ENCODE peak calls at places on chromosomes 2 and 18, in seven cellular contexts. B is pancreas, G is OCI-LY7, J is tibial nerve, O is psoas muscle, N is cardiac muscle cell, A is heart left ventricle. R is an unnamed sample. For H3K36me3, the result is how much of the 10 kb centered on the place peaks cover.

GRCh38 chr2:46273919-46274318 is 23.3 kb upstream of the EPAS1 start:
- DNase-seq in B (no peak), G (no peak), J (no peak), O (no peak), N (no peak), A (no peak), R (no peak)

GRCh38 chr2:6866239-6866745 is 585 bp upstream of the CMPK2 start:
- DNase-seq in B (peak), G (peak), J (no peak), O (no peak), N (peak), A (no peak), R (no peak)

GRCh38 chr18:44093253-44093652 is 587.4 kb upstream of the SETBP1 start:
- DNase-seq in B (no peak), G (no peak), J (no peak), O (no peak), N (no peak), A (no peak), R (no peak)

GRCh38 chr2:8625399-8626283 is 56.2 kb upstream of the ID2 start:
- DNase-seq in B (no peak), G (no peak), J (no peak), O (no peak), N (no peak), A (no peak), R (no peak)

GRCh38 chr2:100967716-100968115 is 34.4 kb upstream of the RPL31 start:
- DNase-seq in B (no peak), G (no peak), J (no peak), O (no peak), N (no peak), A (no peak), R (no peak)

GRCh38 chr2:45258251-45258775 is 249.1 kb upstream of the SIX2 start:
- DNase-seq in B (no peak), G (peak), J (no peak), O (no peak), N (no peak), A (no peak), R (no peak)

GRCh38 chr2:121634354-121635307 is 14.6 kb downstream of the CLASP1 start:
- DNase-seq in B (no peak), G (no peak), J (no peak), O (no peak), N (no peak), A (no peak), R (no peak)

GRCh38 chr2:85326406-85326945 is 1.3 kb downstream of the TGOLN2 start:
- DNase-seq in B (no peak), G (peak), J (no peak), O (no peak), N (no peak), A (no peak), R (no peak)

GRCh38 chr2:136117391-136117841 is 533 bp downstream of the CXCR4 start:
- DNase-seq in B (peak), G (peak), J (no peak), O (peak), N (peak), A (peak), R (no peak)

GRCh38 chr2:626491-627339 is 50.5 kb downstream of the TMEM18 start:
- DNase-seq in B (no peak), G (no peak), J (no peak), O (no peak), N (no peak), A (no peak), R (no peak)

GRCh38 chr2:61634512-61634911 is 96.4 kb upstream of the XPO1 start:
- DNase-seq in B (no peak), G (no peak), J (no peak), O (no peak), N (no peak), A (no peak), R (no peak)

GRCh38 chr2:119439574-119440500 is 8.2 kb downstream of the TMEM37 start:
- DNase-seq in B (peak), G (no peak), J (no peak), O (no peak), N (no peak), A (no peak), R (no peak)

GRCh38 chr18:76979111-76979751 is 153.4 kb downstream of the MBP start:
- DNase-seq in B (no peak), G (no peak), J (no peak), O (no peak), N (no peak), A (no peak), R (no peak)

GRCh38 chr2:205904873-205905272 is 181.1 kb downstream of the INO80D start:
- DNase-seq in B (no peak), G (no peak), J (no peak), O (no peak), N (no peak), A (no peak), R (no peak)

GRCh38 chr18:61748024-61748423 is 144.8 kb downstream of the RNF152 start:
- DNase-seq in B (no peak), G (no peak), J (no peak), O (no peak), N (no peak), A (no peak), R (no peak)

GRCh38 chr18:50268022-50268747 is 1.9 kb upstream of the CFAP53 start:
- DNase-seq in B (peak), G (peak), J (peak), O (peak), N (peak), A (peak), R (no peak)

DNA sequence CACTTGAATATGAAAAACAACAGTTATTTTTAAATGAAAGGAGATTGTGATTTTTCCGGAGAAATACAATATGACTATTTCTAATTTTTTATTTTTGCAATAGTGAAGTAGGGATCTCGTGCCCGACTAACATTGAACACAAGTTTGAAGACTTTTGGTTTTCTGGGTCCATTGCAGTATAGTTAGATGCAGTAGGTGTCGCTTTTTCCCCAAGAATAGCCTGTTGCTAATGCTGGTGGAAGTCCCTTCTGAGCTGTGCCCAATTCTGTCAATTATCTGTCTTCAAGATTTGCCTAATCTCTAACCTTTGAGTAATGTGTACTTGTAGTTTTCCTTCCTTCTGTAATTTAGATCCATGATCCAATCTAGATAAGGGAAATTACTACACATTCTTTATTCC is 36.5 kb downstream of the SEMA4F start:
- DNase-seq in B (no peak), G (peak), J (no peak), O (no peak), N (peak), A (no peak), R (no peak)
- TF ChIP-seq CTCF in B (no peak), G (peak), J (no peak), O (peak), N (peak), A (peak), R (peak)

GRCh38 chr2:108611021-108611420 is 76.8 kb downstream of the LIMS1 start:
- DNase-seq in B (no peak), G (no peak), J (no peak), O (no peak), N (no peak), A (no peak), R (no peak)
- H3K4me3 ChIP-seq in B (no peak), G (peak), J (no peak), O (no peak), N (no peak), A (no peak), R (no peak)

GRCh38 chr18:31533236-31533635 is 35.3 kb downstream of the DSG2 start:
- DNase-seq in B (no peak), G (no peak), J (no peak), O (no peak), N (no peak), A (no peak), R (no peak)
- H3K36me3 ChIP-seq in B (under half), G (under half), J (under half), O (under half), N (under half), A (under half), R (half or more)

GRCh38 chr2:190587106-190587505 is 52.6 kb upstream of the NEMP2 start:
- DNase-seq in B (no peak), G (no peak), J (no peak), O (no peak), N (no peak), A (no peak), R (no peak)

GRCh38 chr2:190583507-190584337 is 49.2 kb upstream of the NEMP2 start:
- DNase-seq in B (no peak), G (no peak), J (peak), O (peak), N (no peak), A (peak), R (no peak)

GRCh38 chr2:190581997-190582396 is 47.5 kb upstream of the NEMP2 start:
- DNase-seq in B (no peak), G (no peak), J (no peak), O (no peak), N (no peak), A (no peak), R (no peak)

GRCh38 chr2:190582761-190583506 is 48.4 kb upstream of the NEMP2 start:
- DNase-seq in B (no peak), G (no peak), J (no peak), O (no peak), N (no peak), A (no peak), R (no peak)

GRCh38 chr2:190585000-190585678 is 50.6 kb upstream of the NEMP2 start:
- DNase-seq in B (no peak), G (no peak), J (no peak), O (no peak), N (no peak), A (peak), R (no peak)
- TF ChIP-seq CTCF in B (no peak), G (no peak), J (no peak), O (no peak), N (no peak), A (no peak), R (no peak)

GRCh38 chr2:96143848-96144480 is 1.3 kb downstream of the DUSP2 start:
- DNase-seq in B (peak), G (peak), J (no peak), O (peak), N (no peak), A (peak), R (peak)
- H3K4me3 ChIP-seq in B (peak), G (peak), J (peak), O (peak), N (no peak), A (no peak), R (peak)

GRCh38 chr2:18065264-18065663 is 186.8 kb downstream of the KCNS3 start:
- DNase-seq in B (no peak), G (no peak), J (no peak), O (no peak), N (no peak), A (no peak), R (no peak)
- H3K36me3 ChIP-seq in B (under half), G (under half), J (under half), O (under half), N (under half), A (under half), R (under half)

GRCh38 chr2:41602351-41602750 is 445.5 kb upstream of the PKDCC start:
- DNase-seq in B (no peak), G (no peak), J (no peak), O (no peak), N (no peak), A (no peak), R (no peak)
- TF ChIP-seq CTCF in B (no peak), G (no peak), J (no peak), O (no peak), N (no peak), A (no peak), R (no peak)

DNA sequence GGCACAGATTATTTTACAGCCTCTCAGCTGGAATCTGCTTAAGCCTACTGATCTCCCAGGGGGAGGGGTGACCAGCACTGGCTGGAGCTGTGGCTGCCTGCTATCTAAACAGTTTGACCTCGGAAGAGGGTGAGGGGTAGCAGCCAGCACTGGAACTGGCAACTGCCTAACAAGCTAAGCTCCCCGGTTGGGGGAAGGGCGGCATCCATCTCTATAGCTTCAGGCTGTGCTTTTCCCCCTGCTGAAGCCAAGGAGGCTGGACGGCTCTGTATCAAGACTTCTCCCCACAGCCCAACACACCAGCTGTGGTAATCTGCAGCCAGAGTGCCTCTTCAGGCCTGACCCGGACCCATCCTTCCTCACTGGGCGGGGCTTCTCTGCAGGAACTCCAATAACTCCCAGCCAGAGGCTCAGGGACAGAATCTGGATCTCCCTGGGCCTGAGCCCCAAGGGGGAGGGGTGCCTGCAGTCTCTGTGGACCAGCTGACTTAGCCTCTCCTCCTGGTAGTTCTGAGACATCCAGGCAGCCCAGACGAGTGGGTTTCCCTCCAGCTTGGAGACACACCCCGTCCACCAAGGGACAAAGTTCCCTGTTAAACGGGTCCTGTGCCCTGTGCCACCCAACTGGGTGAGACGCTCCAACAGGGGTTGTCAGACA is 560.2 kb downstream of the LRP1B start:
- DNase-seq in B (peak), G (no peak), J (no peak), O (peak), N (peak), A (peak), R (no peak)
- H3K4me3 ChIP-seq in B (no peak), G (no peak), J (no peak), O (no peak), N (no peak), A (no peak), R (no peak)

GRCh38 chr18:22420649-22421048 is 2.9 kb upstream of the CTAGE1 start:
- DNase-seq in B (no peak), G (no peak), J (no peak), O (no peak), N (no peak), A (no peak), R (no peak)

GRCh38 chr18:22424564-22424963 is 6.8 kb upstream of the CTAGE1 start:
- DNase-seq in B (no peak), G (no peak), J (no peak), O (no peak), N (no peak), A (no peak), R (no peak)

GRCh38 chr18:22427797-22428549 is 10.3 kb upstream of the CTAGE1 start:
- DNase-seq in B (no peak), G (no peak), J (no peak), O (no peak), N (no peak), A (no peak), R (no peak)

GRCh38 chr18:22417496-22418188 is at the start of gene CTAGE1:
- DNase-seq in B (no peak), G (no peak), J (no peak), O (no peak), N (no peak), A (no peak), R (no peak)

GRCh38 chr18:22422909-22423548 is 5.3 kb upstream of the CTAGE1 start:
- DNase-seq in B (peak), G (no peak), J (no peak), O (no peak), N (no peak), A (no peak), R (no peak)
- H3K36me3 ChIP-seq in B (under half), G (under half), J (under half), O (under half), N (under half), A (under half), R (under half)

DNA sequence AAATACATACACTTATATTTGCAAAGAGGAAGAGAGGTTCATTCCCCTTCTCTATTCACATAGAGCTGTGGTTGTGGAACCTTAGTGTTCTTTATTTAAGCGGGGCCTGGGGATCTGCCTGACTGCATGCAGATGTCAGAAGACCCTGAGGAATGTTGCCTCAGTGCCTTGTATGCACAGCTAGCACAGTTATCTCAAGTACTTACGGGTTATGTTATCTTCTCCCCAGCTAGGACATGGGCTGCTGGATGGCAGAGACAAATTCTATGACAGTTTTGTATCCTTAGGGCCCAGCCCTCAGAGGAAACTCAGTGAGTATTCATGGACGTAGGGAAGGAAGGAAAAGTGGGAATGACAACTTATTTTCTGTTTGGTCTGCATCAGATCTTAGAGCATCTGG is 37.7 kb upstream of the RTN4 start:
- DNase-seq in B (no peak), G (no peak), J (no peak), O (no peak), N (peak), A (no peak), R (no peak)
- TF ChIP-seq CTCF in B (no peak), G (no peak), J (no peak), O (no peak), N (no peak), A (no peak), R (no peak)

R was measured in RWPE2.